ENCODE peak calls at places on chromosomes 13 and 19, in ten cellular contexts. Y is RWPE1, B is psoas muscle, V is H9, S is neural crest cell, Z is B cell, J is breast epithelium, I is retinal pigment epithelial cell, C is Caco-2, E is BE2C. N is an unnamed sample.

GRCh38 chr19:42185281-42185680 is 32.2 kb downstream of the DEDD2 start:
- DNase-seq in Y (no peak), B (no peak), V (no peak), S (no peak), Z (no peak), J (no peak), I (no peak), C (no peak), E (no peak), N (no peak)

GRCh38 chr13:67736646-67737420 is 506.7 kb upstream of the PCDH9 start:
- DNase-seq in Y (no peak), B (no peak), V (peak), S (peak), Z (no peak), J (no peak), I (peak), C (no peak), E (peak), N (peak)

GRCh38 chr19:39759457-39760184 is 19.0 kb upstream of the LEUTX start:
- DNase-seq in Y (no peak), B (no peak), V (no peak), S (no peak), Z (no peak), J (no peak), I (no peak), C (no peak), E (no peak), N (no peak)

GRCh38 chr19:13398780-13399726 is 107.2 kb downstream of the CACNA1A start:
- DNase-seq in Y (peak), B (no peak), V (no peak), S (no peak), Z (no peak), J (no peak), I (no peak), C (no peak), E (peak), N (no peak)

GRCh38 chr13:73451120-73452029 is 392.6 kb downstream of the KLF5 start:
- DNase-seq in Y (no peak), B (no peak), V (no peak), S (no peak), Z (no peak), J (no peak), I (no peak), C (peak), E (no peak), N (no peak)

GRCh38 chr13:43725460-43725859 is 61.3 kb downstream of the ENOX1 start:
- DNase-seq in Y (no peak), B (no peak), V (no peak), S (no peak), Z (no peak), J (no peak), I (no peak), C (no peak), E (no peak), N (no peak)

GRCh38 chr19:1690570-1691307 is 38.3 kb upstream of the TCF3 start:
- DNase-seq in Y (peak), B (no peak), V (peak), S (peak), Z (peak), J (no peak), I (no peak), C (peak), E (peak), N (no peak)

GRCh38 chr13:67568205-67568604 is 338.1 kb upstream of the PCDH9 start:
- DNase-seq in Y (no peak), B (no peak), V (no peak), S (no peak), Z (no peak), J (no peak), I (no peak), C (no peak), E (no peak), N (no peak)

GRCh38 chr13:39415003-39415402 is 188.0 kb downstream of the LHFPL6 start:
- DNase-seq in Y (no peak), B (no peak), V (no peak), S (no peak), Z (no peak), J (peak), I (peak), C (no peak), E (no peak), N (no peak)

GRCh38 chr19:13817615-13818371 is 22.6 kb downstream of the ZSWIM4 start:
- DNase-seq in Y (no peak), B (no peak), V (peak), S (peak), Z (peak), J (no peak), I (no peak), C (peak), E (no peak), N (peak)

GRCh38 chr13:112781881-112782361 is 92.1 kb downstream of the ATP11A start:
- DNase-seq in Y (no peak), B (peak), V (no peak), S (no peak), Z (no peak), J (no peak), I (no peak), C (no peak), E (peak), N (no peak)

GRCh38 chr13:79056706-79057105 is 349.3 kb downstream of the RBM26 start:
- DNase-seq in Y (no peak), B (no peak), V (no peak), S (no peak), Z (no peak), J (no peak), I (no peak), C (no peak), E (no peak), N (no peak)

GRCh38 chr19:41154060-41154459 is 39.0 kb upstream of the CYP2S1 start:
- DNase-seq in Y (no peak), B (no peak), V (no peak), S (no peak), Z (no peak), J (no peak), I (no peak), C (no peak), E (no peak), N (no peak)

GRCh38 chr19:41159861-41160260 is 33.2 kb upstream of the CYP2S1 start:
- DNase-seq in Y (no peak), B (no peak), V (no peak), S (no peak), Z (no peak), J (no peak), I (no peak), C (no peak), E (no peak), N (no peak)

GRCh38 chr19:41161903-41162302 is 31.1 kb upstream of the CYP2S1 start:
- DNase-seq in Y (no peak), B (no peak), V (peak), S (no peak), Z (no peak), J (no peak), I (no peak), C (no peak), E (peak), N (no peak)

DNA sequence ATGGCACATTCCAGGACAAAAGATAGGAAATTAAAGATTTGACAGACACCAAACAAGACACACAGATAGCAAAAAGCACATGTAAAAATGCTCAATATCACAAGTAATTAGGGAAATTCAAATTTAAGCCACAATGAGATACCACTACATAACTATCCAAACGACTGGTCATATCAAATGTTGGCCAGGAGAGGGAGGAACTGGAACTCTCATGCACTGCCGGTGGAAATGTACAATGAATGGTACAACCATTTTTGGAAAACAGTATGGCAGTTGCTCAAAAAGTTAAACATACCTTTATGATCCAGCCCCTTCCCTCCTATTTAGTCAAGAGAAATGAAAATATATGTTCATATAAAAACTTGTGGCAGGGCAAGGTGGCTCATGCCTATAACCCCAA is 36.8 kb upstream of the CYP2S1 start:
- DNase-seq in Y (no peak), B (no peak), V (no peak), S (no peak), Z (no peak), J (no peak), I (no peak), C (no peak), E (no peak), N (no peak)
- TF ChIP-seq CTCF in Y (no peak), B (no peak), V (peak), S (peak), Z (no peak), J (no peak), I (no peak), C (no peak), E (no peak), N (no peak)

GRCh38 chr13:33756929-33757328 is 61.0 kb upstream of the RFC3 start:
- DNase-seq in Y (no peak), B (no peak), V (no peak), S (no peak), Z (no peak), J (no peak), I (no peak), C (no peak), E (no peak), N (no peak)
- TF ChIP-seq CTCF in Y (no peak), B (no peak), V (no peak), S (no peak), Z (no peak), J (no peak), I (no peak), C (no peak), E (no peak), N (no peak)

DNA sequence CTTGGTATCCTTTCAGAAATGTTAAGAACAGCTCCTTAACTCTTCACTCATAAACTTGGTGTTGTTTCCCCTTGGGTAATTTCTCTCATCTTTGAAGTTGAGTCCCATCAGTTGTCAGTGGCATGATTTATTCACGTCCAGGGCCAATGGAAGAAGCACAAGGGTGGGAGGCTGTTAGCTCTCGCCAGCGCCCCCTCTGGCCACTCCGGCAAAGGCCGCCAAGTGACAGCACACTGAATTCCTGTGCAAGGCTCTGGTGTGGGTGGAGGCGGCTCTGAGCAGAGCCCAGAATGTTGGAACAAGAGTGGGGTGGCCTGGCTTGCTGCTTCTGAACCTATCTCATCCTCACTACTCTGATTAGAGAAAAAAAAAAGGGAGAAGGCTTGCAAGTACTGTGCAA is 13.1 kb upstream of the MEDAG start:
- DNase-seq in Y (no peak), B (peak), V (peak), S (peak), Z (no peak), J (no peak), I (no peak), C (peak), E (peak), N (peak)
- TF ChIP-seq CTCF in Y (no peak), B (peak), V (peak), S (peak), Z (peak), J (no peak), I (peak), C (peak), E (peak), N (peak)

GRCh38 chr19:6667114-6667627 is 2.8 kb downstream of the TNFSF14 start:
- DNase-seq in Y (peak), B (no peak), V (no peak), S (no peak), Z (no peak), J (no peak), I (no peak), C (no peak), E (no peak), N (no peak)

GRCh38 chr19:6663236-6664187 is 6.4 kb downstream of the TNFSF14 start:
- DNase-seq in Y (no peak), B (no peak), V (no peak), S (no peak), Z (no peak), J (no peak), I (no peak), C (no peak), E (no peak), N (no peak)

GRCh38 chr19:6662692-6663091 is 7.3 kb downstream of the TNFSF14 start:
- DNase-seq in Y (no peak), B (no peak), V (no peak), S (no peak), Z (no peak), J (no peak), I (no peak), C (no peak), E (no peak), N (no peak)

GRCh38 chr19:6668696-6669095 is 1.3 kb downstream of the TNFSF14 start:
- DNase-seq in Y (no peak), B (no peak), V (no peak), S (no peak), Z (no peak), J (no peak), I (no peak), C (no peak), E (no peak), N (no peak)

GRCh38 chr19:6664916-6665315 is 5.0 kb downstream of the TNFSF14 start:
- DNase-seq in Y (no peak), B (no peak), V (no peak), S (no peak), Z (no peak), J (no peak), I (no peak), C (no peak), E (no peak), N (no peak)
- TF ChIP-seq CTCF in Y (no peak), B (no peak), V (no peak), S (no peak), Z (no peak), J (no peak), I (no peak), C (no peak), E (no peak), N (no peak)

DNA sequence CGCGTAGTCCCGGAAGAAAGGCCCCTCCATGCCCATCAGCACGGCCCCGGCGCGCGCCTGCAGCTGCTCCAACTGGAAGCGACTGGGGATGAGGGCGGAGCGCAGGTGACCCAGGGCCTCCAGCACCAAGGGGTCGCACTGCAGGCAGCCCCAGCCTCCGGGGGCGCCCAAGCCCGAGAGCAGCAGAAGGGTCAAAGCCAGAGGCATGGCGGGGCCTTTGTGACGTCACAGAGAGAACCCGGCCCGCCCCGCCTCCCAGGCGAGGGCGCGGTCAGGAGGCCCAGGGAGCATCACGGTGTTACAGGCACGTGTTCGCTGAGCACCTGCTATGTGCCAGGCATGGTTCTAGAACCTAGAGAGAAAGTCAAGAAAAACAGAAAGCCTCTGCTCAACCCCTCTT is at the start of gene IZUMO2:
- DNase-seq in Y (no peak), B (no peak), V (peak), S (no peak), Z (no peak), J (no peak), I (no peak), C (no peak), E (no peak), N (no peak)
- TF ChIP-seq CTCF in Y (no peak), B (no peak), V (peak), S (no peak), Z (no peak), J (no peak), I (no peak), C (no peak), E (no peak), N (no peak)

GRCh38 chr19:54464044-54464623 is 556 bp upstream of the LENG9 start:
- DNase-seq in Y (peak), B (peak), V (peak), S (peak), Z (peak), J (peak), I (peak), C (peak), E (peak), N (peak)

GRCh38 chr19:54463531-54464043 is at the start of gene LENG9:
- DNase-seq in Y (peak), B (peak), V (peak), S (peak), Z (peak), J (peak), I (peak), C (peak), E (peak), N (peak)

GRCh38 chr19:54461201-54462071 is 2.1 kb downstream of the LENG9 start:
- DNase-seq in Y (no peak), B (peak), V (no peak), S (no peak), Z (no peak), J (no peak), I (no peak), C (no peak), E (no peak), N (no peak)

GRCh38 chr19:54462072-54462712 is 1.4 kb downstream of the LENG9 start:
- DNase-seq in Y (no peak), B (peak), V (peak), S (no peak), Z (no peak), J (no peak), I (no peak), C (no peak), E (no peak), N (no peak)

DNA sequence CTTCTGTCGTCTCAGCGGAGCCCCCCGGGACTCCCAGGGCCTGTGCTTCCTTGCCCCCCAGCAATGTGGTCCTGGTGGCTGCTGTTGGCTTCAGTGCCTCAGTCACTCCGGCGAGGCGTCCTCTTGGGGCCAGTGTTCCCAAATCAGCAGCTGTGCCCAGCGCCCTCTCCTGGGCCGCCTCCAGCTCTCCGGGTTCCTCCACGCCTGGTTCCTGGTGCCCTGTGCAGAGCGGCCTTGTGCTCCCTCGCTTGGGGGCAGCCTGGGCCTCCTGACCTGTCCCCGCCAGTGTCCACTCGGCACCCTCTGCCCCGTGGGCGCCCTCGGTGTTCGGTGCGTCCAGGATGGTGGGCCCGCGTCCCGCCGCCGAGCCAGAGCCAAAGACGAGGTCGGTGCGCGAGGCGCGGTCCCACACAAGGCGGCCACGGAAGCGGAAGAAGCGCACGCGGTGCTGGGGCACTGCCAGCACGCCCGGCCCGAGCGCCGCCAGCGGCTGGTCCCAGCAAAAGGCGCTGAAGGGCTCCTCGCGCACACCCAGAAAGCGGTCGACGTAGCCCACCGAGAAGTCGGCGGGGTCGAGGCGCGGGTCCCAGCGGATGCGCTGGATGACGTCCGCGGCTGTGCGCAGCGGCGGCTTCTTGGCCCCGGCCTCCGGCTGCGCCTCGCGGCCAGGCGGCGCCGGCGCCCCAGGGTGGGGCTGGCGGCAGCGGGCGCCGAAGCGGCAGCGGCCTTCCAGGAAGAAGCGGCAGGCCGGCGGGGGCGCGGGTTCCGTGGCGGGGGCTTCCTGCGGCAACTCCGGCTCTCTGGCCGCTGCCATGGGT is 656 bp downstream of the LENG9 start:
- DNase-seq in Y (no peak), B (peak), V (peak), S (peak), Z (peak), J (peak), I (no peak), C (peak), E (peak), N (no peak)
- TF ChIP-seq CTCF in Y (peak), B (no peak), V (peak), S (peak), Z (no peak), J (no peak), I (peak), C (peak), E (peak), N (peak)

DNA sequence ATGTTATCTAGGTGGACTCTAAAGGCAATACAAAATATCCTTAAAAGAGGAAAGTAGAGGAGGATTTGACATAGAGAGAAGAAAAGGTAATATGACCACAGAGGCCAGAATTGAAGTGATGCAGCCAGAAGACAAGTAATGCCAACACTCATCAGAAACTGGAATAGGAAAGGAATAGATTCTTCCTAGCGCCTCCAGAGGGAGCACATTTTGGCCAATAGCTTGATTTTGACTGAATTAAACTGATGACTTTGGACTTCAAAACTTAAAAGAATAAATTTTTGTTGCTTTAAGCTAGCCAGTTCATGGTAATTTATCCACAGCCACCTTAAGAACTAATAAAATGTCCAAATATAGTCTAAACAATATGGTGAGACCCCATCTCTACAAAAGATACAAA is 1921.9 kb downstream of the OLFM4 start:
- DNase-seq in Y (no peak), B (no peak), V (no peak), S (no peak), Z (no peak), J (no peak), I (no peak), C (no peak), E (no peak), N (no peak)
- TF ChIP-seq CTCF in Y (no peak), B (no peak), V (peak), S (peak), Z (no peak), J (no peak), I (peak), C (no peak), E (peak), N (peak)

N was measured in progenitor cell of endocrine pancreas.